ENCODE peak calls at places on chromosomes 7 and 10, in eight cellular contexts. P, T, C, G, E, S, D and R are unnamed samples.
A peak's percentile ranks its signal among the peaks of the same experiment; 100 is the strongest.

GRCh38 chr7:17144313-17144712 is 154.1 kb upstream of the AHR start:
- DNase-seq in C (no peak), E (no peak), D (no peak), P (peak; percentile 46), G (no peak), T (no peak), S (no peak), R (no peak)

GRCh38 chr10:63137306-63137705 is 4.2 kb downstream of the NRBF2 start:
- DNase-seq in T (peak; percentile 51), P (peak; percentile 69), E (no peak), D (peak; percentile 60), S (no peak), G (no peak), C (no peak), R (no peak)

GRCh38 chr10:132609211-132609610 is 71.6 kb downstream of the INPP5A start:
- DNase-seq in G (peak; percentile 44), E (no peak), S (no peak), P (no peak), D (no peak), C (no peak), T (no peak), R (no peak)

GRCh38 chr7:22781230-22781711 is 41.4 kb downstream of the TOMM7 start:
- DNase-seq in C (no peak), E (no peak), G (no peak), D (peak; percentile 83), P (peak; percentile 99), S (no peak), T (no peak), R (no peak)

GRCh38 chr7:79529214-79529895 is 75.9 kb upstream of the MAGI2 start:
- DNase-seq in E (no peak), D (no peak), C (no peak), P (no peak), S (no peak), G (no peak), T (no peak), R (no peak)

GRCh38 chr10:24331457-24331856 is 122.5 kb downstream of the KIAA1217 start:
- DNase-seq in G (no peak), E (peak; percentile 59), T (peak; percentile 23), D (peak; percentile 90), S (peak; percentile 78), P (peak; percentile 36), C (no peak), R (peak; percentile 74)

GRCh38 chr10:100022403-100022802 is 12.7 kb upstream of the DNMBP start:
- DNase-seq in S (no peak), E (no peak), D (no peak), T (no peak), P (peak; percentile 45), C (no peak), G (no peak), R (no peak)

GRCh38 chr7:143002856-143003255 is 24.1 kb downstream of the OR9A2 start:
- DNase-seq in E (no peak), S (no peak), P (no peak), G (no peak), D (no peak), C (no peak), T (peak; percentile 33), R (no peak)

GRCh38 chr7:17559388-17559787 is 260.9 kb downstream of the AHR start:
- DNase-seq in E (no peak), G (no peak), P (no peak), S (no peak), D (no peak), T (peak; percentile 51), C (no peak), R (no peak)

GRCh38 chr7:26212921-26213718 is 11.6 kb downstream of the CBX3 start:
- DNase-seq in T (no peak), P (no peak), E (no peak), D (no peak), G (no peak), C (no peak), S (no peak), R (no peak)

GRCh38 chr10:125217986-125218675 is 57.8 kb upstream of the CTBP2 start:
- DNase-seq in S (no peak), T (no peak), E (no peak), C (no peak), D (no peak), P (peak; percentile 44), G (no peak), R (no peak)

GRCh38 chr7:27031289-27032172 is 64.3 kb downstream of the HOXA1 start:
- DNase-seq in T (no peak), E (no peak), S (no peak), P (peak; percentile 62), D (peak; percentile 45), C (no peak), G (no peak), R (no peak)

GRCh38 chr7:11327633-11328032 is 354.0 kb downstream of the PHF14 start:
- DNase-seq in T (no peak), S (no peak), G (no peak), P (no peak), D (no peak), C (no peak), E (no peak), R (no peak)

GRCh38 chr7:122949186-122949585 is 46.3 kb downstream of the TAS2R16 start:
- DNase-seq in C (no peak), T (no peak), D (no peak), P (no peak), G (no peak), E (no peak), S (no peak), R (no peak)

GRCh38 chr10:55233090-55233489 is 432.1 kb upstream of the PCDH15 start:
- DNase-seq in P (no peak), G (no peak), T (no peak), D (no peak), C (no peak), S (no peak), E (no peak), R (no peak)

GRCh38 chr7:105224884-105225651 is 163.7 kb downstream of the SRPK2 start:
- DNase-seq in G (no peak), T (peak; percentile 20), C (no peak), P (peak; percentile 88), E (peak; percentile 43), S (no peak), D (peak; percentile 89), R (no peak)

GRCh38 chr7:74560081-74560719 is 97.3 kb upstream of the GTF2I start:
- DNase-seq in T (no peak), C (no peak), S (no peak), G (no peak), D (no peak), E (no peak), P (no peak), R (no peak)

DNA sequence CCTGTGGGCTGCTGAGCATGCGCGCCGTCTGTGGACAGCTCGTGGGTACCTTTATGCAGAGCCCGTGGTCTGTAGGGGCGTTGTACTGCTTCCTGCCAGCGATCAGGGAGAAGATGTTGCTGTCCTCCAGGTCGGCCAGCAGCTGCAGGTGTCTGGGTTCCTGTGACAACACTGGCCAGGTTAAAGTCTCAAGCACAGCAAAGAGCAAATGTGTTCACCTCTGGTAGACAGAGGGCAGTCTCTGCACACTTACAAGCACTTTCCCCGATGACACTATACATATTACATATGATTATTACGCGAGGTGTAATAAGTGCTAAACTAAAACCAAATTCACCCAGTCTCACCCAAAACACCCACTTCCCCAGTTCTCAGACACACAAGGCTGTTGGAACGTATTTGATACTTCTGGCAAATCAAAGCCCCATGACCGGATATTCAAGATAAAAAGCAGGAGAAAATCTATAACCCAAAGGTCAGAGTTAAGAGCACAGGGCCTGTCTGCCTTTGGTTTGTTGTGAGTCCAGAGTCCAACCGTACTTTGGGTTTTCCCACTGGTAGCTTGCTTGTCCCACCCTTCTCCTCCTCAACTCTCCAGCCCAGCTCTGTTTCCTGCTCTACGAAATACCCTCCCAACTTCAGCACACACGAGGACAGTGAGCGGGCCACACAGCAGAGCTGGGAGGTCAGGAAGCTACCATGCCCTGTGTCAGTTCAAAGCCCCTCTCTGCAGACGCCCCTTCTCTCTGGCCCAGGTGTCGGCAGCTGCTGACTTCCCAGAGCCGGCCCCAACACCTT is 49.7 kb upstream of the DDC start:
- DNase-seq in C (peak; percentile 47), T (peak; percentile 69), S (no peak), D (no peak), P (no peak), G (no peak), E (no peak), R (no peak)
- H3K4me3 ChIP-seq in C (no peak overlapping the region), T (no peak overlapping the region), S (no peak overlapping the region), D (no peak overlapping the region), P (no peak overlapping the region), G (no peak overlapping the region), E (no peak overlapping the region), R (no peak overlapping the region)

DNA sequence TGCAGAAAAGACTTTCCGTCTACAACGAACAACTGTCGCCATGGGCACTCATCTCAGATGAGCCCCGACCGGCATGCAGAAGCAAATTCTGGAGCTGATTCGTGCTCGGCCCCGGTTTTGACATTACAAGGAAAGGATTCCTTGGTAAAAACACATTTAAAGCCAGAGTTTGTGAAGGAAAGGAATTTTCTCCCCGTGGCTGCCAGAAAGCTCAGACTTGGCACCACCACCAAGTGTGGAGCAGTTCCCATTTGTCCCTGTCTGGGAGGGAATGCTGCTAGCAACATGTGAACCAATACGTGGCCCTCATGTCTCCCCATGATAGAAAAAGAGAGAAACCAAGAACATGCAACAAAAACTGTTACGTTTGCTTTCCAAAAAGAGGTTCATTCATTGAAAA is 55.2 kb upstream of the DDC start:
- DNase-seq in P (peak; percentile 33), E (no peak), C (no peak), G (no peak), T (no peak), S (no peak), D (no peak), R (peak; percentile 75)
- H3K4me3 ChIP-seq in P (no peak overlapping the region), E (no peak overlapping the region), C (no peak overlapping the region), G (no peak overlapping the region), T (no peak overlapping the region), S (no peak overlapping the region), D (no peak overlapping the region), R (no peak overlapping the region)

DNA sequence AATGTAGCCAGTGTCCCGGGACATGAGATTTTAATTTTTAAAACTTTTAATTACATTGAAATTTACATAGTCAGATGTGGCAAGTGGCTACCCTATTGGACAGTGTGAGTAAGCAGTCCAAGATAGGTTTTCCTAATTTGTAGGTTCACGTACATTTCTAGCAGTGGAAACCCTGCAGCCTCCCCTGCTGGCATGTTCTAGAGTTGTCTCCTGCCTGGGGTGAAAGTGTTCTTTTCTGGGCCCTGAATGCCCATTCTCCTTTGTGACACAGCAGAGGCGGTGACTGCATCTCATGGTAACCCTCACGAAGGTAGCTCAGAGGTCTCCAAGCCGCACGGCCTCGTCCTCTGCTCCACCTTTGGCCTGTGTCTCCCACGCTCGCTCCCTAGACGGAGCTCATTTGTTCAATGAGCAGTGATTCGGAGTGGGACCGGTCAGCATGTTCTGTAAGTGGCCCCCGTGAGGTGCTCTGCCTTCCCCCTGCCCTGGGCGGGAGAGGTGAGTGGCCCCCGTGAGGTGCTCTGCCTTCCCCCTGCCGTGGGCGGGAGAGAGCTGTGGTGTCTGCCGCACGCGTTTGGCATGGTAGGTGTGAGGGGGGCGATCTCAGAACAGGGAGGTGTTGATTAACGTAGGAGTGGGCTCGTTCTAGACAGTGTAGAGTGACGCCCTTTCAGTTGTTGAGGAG is 18.0 kb downstream of the WDR37 start:
- DNase-seq in G (no peak), E (no peak), D (no peak), P (no peak), T (no peak), C (no peak), S (no peak), R (no peak)
- H3K4me3 ChIP-seq in G (no peak overlapping the region), E (no peak overlapping the region), D (no peak overlapping the region), P (no peak overlapping the region), T (no peak overlapping the region), C (no peak overlapping the region), S (no peak overlapping the region), R (no peak overlapping the region)

DNA sequence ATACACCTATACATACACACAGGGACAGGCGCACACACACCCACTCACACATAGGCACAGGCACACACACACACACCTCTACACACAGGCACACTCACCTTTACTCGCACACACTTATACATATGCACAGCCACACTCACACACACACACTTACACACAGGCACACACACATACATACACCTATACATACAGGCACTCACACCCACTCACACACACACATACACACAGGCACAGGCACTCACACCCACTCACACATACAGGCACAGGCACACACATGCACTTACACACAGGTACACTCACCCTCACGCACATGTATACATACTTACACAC is 60.2 kb upstream of the CHST15 start:
- DNase-seq in D (no peak), E (no peak), T (no peak), P (no peak), S (no peak), G (no peak), C (no peak), R (no peak)
- H3K4me3 ChIP-seq in D (no peak overlapping the region), E (no peak overlapping the region), T (no peak overlapping the region), P (no peak overlapping the region), S (no peak overlapping the region), G (peak overlapping the region; percentile 56), C (no peak overlapping the region), R (no peak overlapping the region)